ENCODE peak calls at places on chromosomes 2 and 18, in seven cellular contexts. O is omental fat pad, E is GM13977, Y is fibroblast of mammary gland, D is A673, H is right atrium auricular region, N is activated gamma-delta T cell treated with Interleukin-2 at 50 U/mL for 16 hours. R is an unnamed sample.

GRCh38 chr18:12726774-12727550 is 24.1 kb downstream of the PSMG2 start:
- DNase-seq in O (no peak), E (peak), Y (peak), D (peak), H (no peak), N (peak), R (peak)

GRCh38 chr2:177275041-177275440 is 10.5 kb upstream of the NFE2L2 start:
- DNase-seq in O (no peak), E (no peak), Y (peak), D (no peak), H (no peak), N (no peak), R (peak)

GRCh38 chr2:98578231-98578630 is 30.1 kb downstream of the COA5 start:
- DNase-seq in O (no peak), E (no peak), Y (no peak), D (no peak), H (peak), N (no peak), R (no peak)

GRCh38 chr18:23063502-23063901 is 71.8 kb upstream of the CABLES1 start:
- DNase-seq in O (no peak), E (no peak), Y (no peak), D (no peak), H (no peak), N (no peak), R (no peak)

GRCh38 chr2:133777607-133778006 is 209.3 kb upstream of the NCKAP5 start:
- DNase-seq in O (no peak), E (no peak), Y (no peak), D (peak), H (no peak), N (no peak), R (no peak)

GRCh38 chr2:150438654-150439053 is 48.8 kb downstream of the RND3 start:
- DNase-seq in O (no peak), E (no peak), Y (no peak), D (no peak), H (no peak), N (no peak), R (no peak)

GRCh38 chr2:225400060-225400511 is 576 bp downstream of the NYAP2 start:
- DNase-seq in O (no peak), E (no peak), Y (peak), D (peak), H (no peak), N (no peak), R (peak)

GRCh38 chr2:164281896-164282295 is 339.4 kb downstream of the GRB14 start:
- DNase-seq in O (no peak), E (no peak), Y (no peak), D (no peak), H (no peak), N (no peak), R (no peak)

GRCh38 chr2:203908344-203909185 is 28.0 kb upstream of the ICOS start:
- DNase-seq in O (no peak), E (no peak), Y (no peak), D (no peak), H (no peak), N (no peak), R (no peak)

GRCh38 chr2:176100547-176101140 is 1.0 kb downstream of the HOXD12 start:
- DNase-seq in O (no peak), E (no peak), Y (no peak), D (no peak), H (no peak), N (no peak), R (no peak)

GRCh38 chr2:219627105-219628100 is at the start of gene SLC4A3:
- DNase-seq in O (no peak), E (peak), Y (no peak), D (peak), H (no peak), N (no peak), R (peak)

GRCh38 chr18:54357660-54358494 is at the start of the genes C18orf54 and STARD6:
- DNase-seq in O (peak), E (peak), Y (peak), D (peak), H (peak), N (peak), R (peak)

GRCh38 chr2:26778076-26778475 is 7.8 kb upstream of the CENPA start:
- DNase-seq in O (no peak), E (no peak), Y (no peak), D (no peak), H (no peak), N (no peak), R (no peak)

GRCh38 chr18:42513416-42513815 is 558.4 kb downstream of the PIK3C3 start:
- DNase-seq in O (no peak), E (no peak), Y (no peak), D (no peak), H (no peak), N (no peak), R (no peak)

GRCh38 chr2:3183766-3184165 is 193.9 kb downstream of the EIPR1 start:
- DNase-seq in O (no peak), E (no peak), Y (no peak), D (no peak), H (no peak), N (no peak), R (no peak)

GRCh38 chr2:134131681-134132486 is 122.0 kb upstream of the MGAT5 start:
- DNase-seq in O (no peak), E (no peak), Y (no peak), D (no peak), H (no peak), N (no peak), R (no peak)

GRCh38 chr2:237581751-237582746 is 8.5 kb downstream of the RAB17 start:
- DNase-seq in O (no peak), E (peak), Y (peak), D (peak), H (peak), N (no peak), R (peak)

GRCh38 chr2:195280024-195280423 is 377.0 kb upstream of the SLC39A10 start:
- DNase-seq in O (no peak), E (no peak), Y (peak), D (peak), H (no peak), N (no peak), R (no peak)

GRCh38 chr18:63303562-63303961 is 16.0 kb downstream of the BCL2 start:
- DNase-seq in O (no peak), E (no peak), Y (no peak), D (no peak), H (no peak), N (no peak), R (no peak)

GRCh38 chr2:75548036-75548573 is 12.6 kb downstream of the EVA1A start:
- DNase-seq in O (no peak), E (no peak), Y (no peak), D (peak), H (no peak), N (no peak), R (peak)

GRCh38 chr2:175559613-175560012 is 378.1 kb upstream of the ATP5MC3 start:
- DNase-seq in O (no peak), E (no peak), Y (no peak), D (no peak), H (no peak), N (no peak), R (no peak)

GRCh38 chr18:78071146-78071710 is 821.6 kb downstream of the GALR1 start:
- DNase-seq in O (no peak), E (no peak), Y (no peak), D (no peak), H (no peak), N (no peak), R (no peak)

GRCh38 chr2:72138011-72138881 is 9.4 kb downstream of the CYP26B1 start:
- DNase-seq in O (peak), E (no peak), Y (no peak), D (no peak), H (no peak), N (no peak), R (no peak)

GRCh38 chr2:128626758-128627515 is 308.3 kb upstream of the HS6ST1 start:
- DNase-seq in O (no peak), E (no peak), Y (no peak), D (no peak), H (no peak), N (no peak), R (no peak)

GRCh38 chr18:70781860-70782453 is 493.1 kb downstream of the SOCS6 start:
- DNase-seq in O (no peak), E (peak), Y (peak), D (peak), H (no peak), N (peak), R (peak)

GRCh38 chr2:8028981-8029380 is 652.9 kb upstream of the ID2 start:
- DNase-seq in O (no peak), E (no peak), Y (no peak), D (no peak), H (peak), N (no peak), R (no peak)

GRCh38 chr18:21000667-21001066 is 110.9 kb downstream of the ROCK1 start:
- DNase-seq in O (no peak), E (no peak), Y (peak), D (no peak), H (no peak), N (no peak), R (peak)

GRCh38 chr2:210553371-210553770 is 3.0 kb upstream of the CPS1 start:
- DNase-seq in O (no peak), E (no peak), Y (no peak), D (no peak), H (no peak), N (no peak), R (no peak)

GRCh38 chr18:60466671-60467070 is 94.1 kb upstream of the MC4R start:
- DNase-seq in O (no peak), E (no peak), Y (no peak), D (no peak), H (no peak), N (no peak), R (no peak)

GRCh38 chr18:46278481-46279465 is 174.6 kb downstream of the HAUS1 start:
- DNase-seq in O (no peak), E (no peak), Y (peak), D (peak), H (no peak), N (no peak), R (peak)

GRCh38 chr2:152155209-152155608 is 20.4 kb downstream of the STAM2 start:
- DNase-seq in O (no peak), E (no peak), Y (no peak), D (no peak), H (no peak), N (no peak), R (no peak)

GRCh38 chr2:231528636-231529030 is 1.6 kb downstream of the NMUR1 start:
- DNase-seq in O (no peak), E (no peak), Y (no peak), D (no peak), H (no peak), N (no peak), R (no peak)

GRCh38 chr2:65999790-66000189 is 435.1 kb upstream of the MEIS1 start:
- DNase-seq in O (no peak), E (no peak), Y (no peak), D (peak), H (no peak), N (no peak), R (no peak)

GRCh38 chr18:9058426-9058825 is 44.1 kb upstream of the NDUFV2 start:
- DNase-seq in O (no peak), E (no peak), Y (no peak), D (no peak), H (no peak), N (no peak), R (no peak)

GRCh38 chr2:72864500-72864899 is 22.7 kb upstream of the SPR start:
- DNase-seq in O (no peak), E (peak), Y (peak), D (no peak), H (no peak), N (no peak), R (peak)

GRCh38 chr2:99593692-99594427 is 104.0 kb upstream of the REV1 start:
- DNase-seq in O (no peak), E (no peak), Y (no peak), D (no peak), H (no peak), N (no peak), R (no peak)